ENCODE peak calls at places on chromosomes 1 and 21, in five cellular contexts. P, C, X, J and I are unnamed samples.

GRCh38 chr1:217275617-217276398 is 355.1 kb downstream of the GPATCH2 start:
- DNase-seq in X (peak; percentile 77), C (peak; percentile 73), P (no peak), J (peak; percentile 71), I (no peak)

GRCh38 chr21:31597683-31598082 is 61.8 kb upstream of the SOD1 start:
- DNase-seq in P (no peak), X (no peak), C (no peak), J (no peak), I (no peak)

GRCh38 chr1:15923241-15923640 is 52.7 kb downstream of the ZBTB17 start:
- DNase-seq in X (peak; percentile 85), P (no peak), C (peak; percentile 62), J (peak; percentile 87), I (no peak)

GRCh38 chr21:43591468-43592050 is 67.7 kb downstream of the HSF2BP start:
- DNase-seq in J (no peak), X (no peak), C (peak; percentile 69), P (no peak), I (no peak)

GRCh38 chr21:32147041-32147440 is 131.8 kb downstream of the MIS18A start:
- DNase-seq in J (peak; percentile 0), X (no peak), C (no peak), P (no peak), I (no peak)

GRCh38 chr1:12275370-12275769 is 45.5 kb downstream of the VPS13D start:
- DNase-seq in J (no peak), C (peak; percentile 46), P (no peak), X (no peak), I (peak; percentile 36)

GRCh38 chr1:79255421-79255820 is 248.9 kb upstream of the ADGRL4 start:
- DNase-seq in X (no peak), C (no peak), P (no peak), J (no peak), I (no peak)

GRCh38 chr1:159881930-159882839 is 17.8 kb downstream of the CFAP45 start:
- DNase-seq in J (peak; percentile 99), X (peak; percentile 100), C (peak; percentile 96), P (peak; percentile 75), I (peak; percentile 48)

GRCh38 chr21:44840771-44841170 is 22.9 kb upstream of the SUMO3 start:
- DNase-seq in J (no peak), P (no peak), C (no peak), X (no peak), I (no peak)

GRCh38 chr1:173473599-173474011 is 3.5 kb upstream of the PRDX6 start:
- DNase-seq in X (peak; percentile 64), C (peak; percentile 59), P (no peak), J (peak; percentile 71), I (no peak)

GRCh38 chr1:47587891-47588582 is 150.2 kb downstream of the FOXD2 start:
- DNase-seq in C (peak; percentile 44), J (no peak), P (no peak), X (no peak), I (peak; percentile 75)

GRCh38 chr1:156399355-156400125 is 30.5 kb downstream of the RHBG start:
- DNase-seq in X (no peak), J (no peak), C (no peak), P (no peak), I (no peak)

GRCh38 chr1:229268505-229268904 is 2.4 kb upstream of the RAB4A start:
- DNase-seq in C (no peak), P (no peak), J (peak; percentile 49), X (peak; percentile 92), I (no peak)

DNA sequence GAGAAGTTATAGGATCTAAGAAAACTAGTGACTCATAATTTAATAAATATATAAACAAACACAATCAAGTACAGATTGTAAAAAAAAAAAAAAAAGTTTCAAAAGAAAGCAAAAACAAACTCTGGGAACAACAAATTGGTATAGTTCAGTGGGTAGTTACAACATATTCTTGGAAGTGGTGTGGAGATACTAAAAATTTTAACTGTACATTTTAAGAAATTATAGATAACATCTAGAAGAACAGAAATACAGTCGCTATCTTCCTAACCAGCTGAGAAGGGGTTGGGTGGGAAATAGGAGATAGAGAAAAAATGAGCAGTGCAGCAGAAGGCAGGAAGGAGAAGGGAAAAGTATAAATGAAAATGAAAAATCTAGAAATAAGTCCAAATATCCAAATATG is 70.5 kb downstream of the LRRC8C start:
- DNase-seq in C (no peak), X (no peak), P (no peak), J (no peak), I (no peak)
- H3K4me1 ChIP-seq in C (peaks cover 17% of the 10 kb centered on the region), X (peaks cover under 1% of the 10 kb centered on the region), P (peaks cover under 1% of the 10 kb centered on the region), J (no peaks in the 10 kb centered on the region), I (peaks cover 2% of the 10 kb centered on the region)

GRCh38 chr1:161019767-161020572 is 982 bp downstream of the F11R start:
- DNase-seq in X (peak; percentile 95), P (no peak), J (no peak), C (peak; percentile 61), I (peak; percentile 51)

GRCh38 chr1:161021959-161022332 is 994 bp upstream of the F11R start:
- DNase-seq in J (no peak), X (peak; percentile 82), C (no peak), P (no peak), I (no peak)

GRCh38 chr1:161021168-161021958 is 411 bp upstream of the F11R start:
- DNase-seq in C (peak; percentile 58), J (peak; percentile 39), X (peak; percentile 100), P (peak; percentile 45), I (peak; percentile 78)

GRCh38 chr1:161018631-161018930 is 2.4 kb downstream of the F11R start:
- DNase-seq in P (no peak), C (no peak), J (no peak), X (no peak), I (no peak)

DNA sequence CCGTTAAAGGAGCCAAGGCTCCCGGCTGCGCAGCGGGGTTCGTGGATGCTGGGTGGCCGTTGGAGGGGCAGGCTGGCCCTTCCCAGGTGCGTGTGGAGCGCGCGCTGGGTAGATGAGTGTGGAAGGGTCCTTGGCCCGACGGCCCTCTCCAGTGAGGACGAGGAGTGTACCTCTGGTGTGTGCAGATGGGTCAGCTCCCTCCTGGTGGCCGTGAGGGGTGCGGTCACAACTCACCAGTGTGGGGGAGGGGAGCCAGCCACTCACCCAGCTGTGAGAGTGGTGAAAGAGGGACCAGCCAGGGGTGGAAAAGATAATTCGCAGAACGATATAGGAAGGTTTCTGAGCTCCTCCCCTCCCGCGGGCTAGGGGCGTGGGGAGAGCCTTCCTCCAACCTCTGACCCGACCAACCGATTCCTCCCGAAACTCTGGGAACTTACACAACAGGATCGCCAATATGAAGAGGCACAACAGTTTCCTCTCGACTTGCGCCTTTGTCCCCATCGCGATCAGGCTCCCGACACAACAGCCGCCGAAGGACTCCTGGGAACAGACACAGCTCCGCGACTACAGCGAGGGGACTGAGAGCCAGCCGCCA is at the start of gene F11R:
- DNase-seq in X (peak; percentile 87), C (peak; percentile 53), P (peak; percentile 24), J (no peak), I (peak; percentile 55)
- TF ChIP-seq CTCF in X (peak; percentile 38), C (peak; percentile 14), P (no peak), J (no peak), I (peak; percentile 24)

GRCh38 chr1:33320619-33321165 is at the start of gene A3GALT2:
- DNase-seq in J (no peak), X (no peak), P (no peak), C (no peak), I (no peak)

GRCh38 chr1:33319949-33320618 is 814 bp downstream of the A3GALT2 start:
- DNase-seq in X (no peak), P (no peak), C (no peak), J (no peak), I (no peak)

GRCh38 chr1:33322109-33322508 is 1.2 kb upstream of the A3GALT2 start:
- DNase-seq in J (no peak), C (no peak), X (no peak), P (no peak), I (no peak)

GRCh38 chr1:33319186-33319948 is 1.5 kb downstream of the A3GALT2 start:
- DNase-seq in X (no peak), C (no peak), J (no peak), P (no peak), I (no peak)

GRCh38 chr1:33321178-33321577 is 280 bp upstream of the A3GALT2 start:
- DNase-seq in P (no peak), J (no peak), C (no peak), X (no peak), I (no peak)
- H3K27ac ChIP-seq in P (no peak overlapping the region), J (no peak overlapping the region), C (no peak overlapping the region), X (no peak overlapping the region), I (no peak overlapping the region)

DNA sequence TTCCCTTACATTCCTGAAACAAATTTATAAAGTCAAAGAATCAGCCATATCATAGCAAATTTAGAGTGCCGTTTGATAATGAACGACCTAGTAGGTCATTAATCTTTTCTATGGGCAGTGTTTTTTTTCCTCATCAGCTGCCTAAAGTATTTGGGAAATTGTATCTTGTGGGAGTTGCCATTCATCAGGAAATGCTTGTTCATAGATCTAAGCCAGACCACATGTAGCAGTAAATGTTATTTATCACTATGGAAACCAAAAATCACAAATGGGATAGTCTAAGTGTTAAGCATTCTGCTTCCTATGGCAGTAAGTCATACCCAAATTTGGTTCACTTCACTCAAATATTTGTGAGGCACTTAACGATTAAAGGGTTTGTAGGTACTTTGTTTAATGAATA is 52.9 kb downstream of the LRRC8D start:
- DNase-seq in J (peak; percentile 89), P (no peak), C (peak; percentile 91), X (peak; percentile 41), I (no peak)
- H3K4me1 ChIP-seq in J (peaks cover 7% of the 10 kb centered on the region), P (no peaks in the 10 kb centered on the region), C (peaks cover 19% of the 10 kb centered on the region), X (peaks cover 3% of the 10 kb centered on the region), I (peaks cover 42% of the 10 kb centered on the region)

DNA sequence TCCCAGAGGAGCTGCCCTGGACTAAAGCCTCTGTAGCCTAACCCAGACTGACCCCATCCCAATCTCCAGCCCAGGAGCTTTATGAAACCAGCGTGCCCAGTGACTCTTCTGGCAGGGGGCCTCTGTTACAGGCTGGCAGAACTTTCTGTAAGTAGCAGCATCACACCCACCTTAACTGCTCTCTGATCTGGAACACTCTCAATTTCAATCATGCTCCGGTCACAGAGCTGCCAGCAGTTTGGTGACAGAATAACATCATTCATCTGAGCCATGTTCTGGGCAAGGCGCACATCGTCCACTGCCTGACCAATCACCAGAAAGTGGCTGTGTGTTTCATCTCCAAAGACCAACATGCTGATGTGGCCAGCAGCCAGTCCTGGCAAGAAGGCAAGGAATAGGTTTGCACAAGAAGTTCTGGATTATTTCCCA is 14.7 kb downstream of the ADCY10 start:
- DNase-seq in J (peak; percentile 49), C (peak; percentile 61), X (no peak), P (peak; percentile 27), I (peak; percentile 17)
- TF ChIP-seq CTCF in J (no peak), C (no peak), X (no peak), P (no peak), I (no peak)